ENCODE peak calls at places on chromosomes 11 and 22, in four cellular contexts. D, B, L and H are unnamed samples.

GRCh38 chr11:103488021-103488420 is 378.8 kb downstream of the DYNC2H1 start:
- DNase-seq in D (no peak), B (no peak), L (no peak), H (no peak)

GRCh38 chr11:130721736-130722135 is 194.5 kb downstream of the SNX19 start:
- DNase-seq in D (no peak), B (no peak), L (no peak), H (peak)

GRCh38 chr22:38270091-38270972 is 2.5 kb downstream of the TMEM184B start:
- DNase-seq in D (no peak), B (no peak), L (no peak), H (peak)

GRCh38 chr22:36368359-36368983 is 19.3 kb downstream of the MYH9 start:
- DNase-seq in D (no peak), B (peak), L (no peak), H (peak)

GRCh38 chr11:96391698-96392307 is 2.0 kb downstream of the JRKL start:
- DNase-seq in D (no peak), B (no peak), L (no peak), H (no peak)

GRCh38 chr11:827146-827860 is 416 bp upstream of the CRACR2B start:
- DNase-seq in D (no peak), B (no peak), L (no peak), H (no peak)

GRCh38 chr11:3989251-3989650 is 105.3 kb upstream of the RRM1 start:
- DNase-seq in D (no peak), B (no peak), L (no peak), H (no peak)

GRCh38 chr11:844693-845644 is 2.3 kb downstream of the TSPAN4 start:
- DNase-seq in D (peak), B (no peak), L (no peak), H (peak)

GRCh38 chr11:78691215-78691614 is 116.6 kb upstream of the NARS2 start:
- DNase-seq in D (no peak), B (no peak), L (no peak), H (peak)

GRCh38 chr22:30078320-30079311 is 1.6 kb upstream of the HORMAD2 start:
- DNase-seq in D (peak), B (no peak), L (no peak), H (no peak)

GRCh38 chr22:43714104-43714503 is 98.0 kb downstream of the EFCAB6 start:
- DNase-seq in D (no peak), B (no peak), L (no peak), H (no peak)

GRCh38 chr11:31237819-31238771 is 131.4 kb downstream of the DCDC1 start:
- DNase-seq in D (no peak), B (no peak), L (no peak), H (no peak)